ENCODE peak calls at places on chromosome 17, in four cellular contexts. R is fibroblast of lung, F is heart left ventricle, G is pancreas. T is an unnamed sample.
A peak's percentile ranks its signal among the peaks of the same experiment; 100 is the strongest.

GRCh38 chr17:82486186-82487084 is 27.9 kb downstream of the NARF start:
- DNase-seq in R (no peak), F (no peak), G (no peak), T (no peak)

GRCh38 chr17:81685108-81685507 is 1.3 kb downstream of the HGS start:
- DNase-seq in G (no peak), R (peak; percentile 76), F (no peak), T (peak; percentile 21)

GRCh38 chr17:13074026-13074425 is 56.2 kb upstream of the ELAC2 start:
- DNase-seq in R (no peak), G (no peak), F (no peak), T (no peak)

GRCh38 chr17:48180842-48181241 is 73.3 kb downstream of the SNX11 start:
- DNase-seq in G (no peak), R (no peak), F (no peak), T (no peak)

GRCh38 chr17:53924530-53925455 is 102.1 kb downstream of the KIF2B start:
- DNase-seq in G (no peak), R (no peak), F (no peak), T (no peak)

GRCh38 chr17:80947200-80947940 is 44.3 kb upstream of the CHMP6 start:
- DNase-seq in R (no peak), G (no peak), F (no peak), T (no peak)

GRCh38 chr17:70875729-70876344 is 706.5 kb downstream of the KCNJ2 start:
- DNase-seq in R (no peak), F (no peak), G (no peak), T (no peak)

GRCh38 chr17:35242805-35243458 is at the start of gene SLFN5:
- DNase-seq in F (peak; percentile 94), R (peak; percentile 87), G (peak; percentile 93), T (peak; percentile 86)

GRCh38 chr17:15398736-15399331 is 57.4 kb upstream of the TEKT3 start:
- DNase-seq in G (no peak), R (peak; percentile 69), F (no peak), T (no peak)

GRCh38 chr17:57911834-57912673 is 43.2 kb downstream of the CUEDC1 start:
- DNase-seq in F (peak; percentile 94), R (peak; percentile 77), G (peak; percentile 96), T (no peak)

GRCh38 chr17:15194859-15195277 is 70.3 kb downstream of the PMP22 start:
- DNase-seq in F (no peak), G (no peak), R (peak; percentile 9), T (no peak)

GRCh38 chr17:9240659-9241370 is 219.5 kb downstream of the NTN1 start:
- DNase-seq in G (peak; percentile 59), F (peak; percentile 89), R (peak; percentile 42), T (no peak)
- H3K4me3 ChIP-seq in G (peak overlapping the region; percentile 55), F (peak overlapping the region; percentile 81), R (no peak overlapping the region), T (no peak overlapping the region)

DNA sequence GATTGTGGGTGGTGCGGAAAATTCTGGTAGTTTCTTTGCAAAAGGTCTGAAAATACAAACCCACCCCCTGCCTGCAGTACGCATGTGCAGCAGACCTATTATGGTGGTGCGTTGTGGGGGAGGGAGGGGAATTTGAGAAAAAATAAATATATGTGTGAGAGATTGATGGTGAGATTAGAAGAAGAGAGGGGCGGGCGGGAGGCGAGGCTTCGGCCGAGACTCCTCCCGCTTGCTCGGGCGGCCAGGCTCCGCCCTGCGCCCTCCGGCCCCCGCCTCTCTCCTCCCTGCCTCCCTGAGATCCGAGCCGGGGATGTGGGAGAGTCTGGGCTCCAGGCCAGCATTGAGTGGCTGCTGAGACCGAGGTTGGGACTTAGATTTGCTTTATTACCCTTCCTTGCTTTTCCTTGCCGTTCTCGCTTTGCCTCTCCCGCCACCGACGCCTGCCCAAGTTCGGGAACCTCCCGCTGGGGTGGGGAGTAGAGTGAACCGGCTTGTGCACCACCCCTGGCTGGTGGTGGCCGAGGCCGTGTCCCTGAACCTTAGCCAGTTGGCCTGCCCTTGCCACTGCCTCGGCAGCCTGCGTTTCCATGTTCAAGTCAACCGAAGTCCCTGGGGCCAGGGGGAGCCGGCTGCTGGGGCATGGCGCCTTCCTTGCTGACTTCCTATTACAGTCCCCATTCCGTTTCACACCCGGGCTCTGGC is 956 bp upstream of the CHD3 start:
- DNase-seq in G (peak; percentile 91), R (peak; percentile 94), F (peak; percentile 95), T (peak; percentile 25)
- H3K4me3 ChIP-seq in G (peak overlapping the region; percentile 84), R (peak overlapping the region; percentile 52), F (peak overlapping the region; percentile 77), T (peak overlapping the region; percentile 68)

GRCh38 chr17:7852262-7852670 is 2.6 kb upstream of the TMEM88 start:
- DNase-seq in F (peak; percentile 31), R (no peak), G (peak; percentile 36), T (no peak)

GRCh38 chr17:7852919-7853692 is 1.8 kb upstream of the TMEM88 start:
- DNase-seq in F (peak; percentile 40), R (no peak), G (peak; percentile 37), T (no peak)

GRCh38 chr17:7850970-7851437 is 3.9 kb upstream of the TMEM88 start:
- DNase-seq in R (no peak), F (no peak), G (peak; percentile 31), T (no peak)

GRCh38 chr17:7850118-7850504 is 4.8 kb upstream of the TMEM88 start:
- DNase-seq in R (no peak), G (no peak), F (no peak), T (no peak)

DNA sequence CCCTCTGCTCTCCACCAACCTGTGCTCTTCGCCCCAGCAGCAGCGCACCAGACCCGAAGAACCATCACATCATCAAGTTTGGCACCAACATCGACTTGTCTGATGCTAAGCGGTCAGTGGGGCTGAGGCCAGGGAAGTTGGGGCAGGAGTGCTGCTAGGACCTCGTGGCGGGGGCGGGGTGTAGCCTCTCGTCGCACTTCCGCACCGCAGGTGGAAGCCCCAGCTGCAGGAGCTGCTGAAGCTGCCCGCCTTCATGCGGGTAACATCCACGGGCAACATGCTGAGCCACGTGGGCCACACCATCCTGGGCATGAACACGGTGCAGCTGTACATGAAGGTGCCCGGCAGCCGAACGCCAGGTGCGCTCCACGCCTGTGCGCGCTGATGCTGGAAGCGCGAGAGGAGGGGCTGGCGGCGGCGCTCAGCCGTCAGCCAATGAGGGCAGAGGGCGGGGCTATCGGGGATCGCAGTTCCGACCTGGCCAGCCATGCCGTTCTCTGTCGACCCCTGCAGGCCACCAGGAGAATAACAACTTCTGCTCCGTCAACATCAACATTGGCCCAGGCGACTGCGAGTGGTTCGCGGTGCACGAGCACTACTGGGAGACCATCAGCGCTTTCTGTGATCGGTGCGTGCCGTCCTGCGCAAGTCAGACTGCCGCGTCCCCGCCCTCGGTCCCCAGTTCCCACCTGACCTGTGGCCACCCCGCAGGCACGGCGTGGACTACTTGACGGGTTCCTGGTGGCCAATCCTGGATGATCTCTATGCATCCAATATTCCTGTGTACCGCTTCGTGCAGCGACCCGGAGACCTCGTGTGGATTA is 3.2 kb upstream of the TMEM88 start:
- DNase-seq in G (peak; percentile 92), F (peak; percentile 93), R (peak; percentile 71), T (peak; percentile 95)
- H3K4me3 ChIP-seq in G (peak overlapping the region; percentile 21), F (no peak overlapping the region), R (no peak overlapping the region), T (peak overlapping the region; percentile 64)

DNA sequence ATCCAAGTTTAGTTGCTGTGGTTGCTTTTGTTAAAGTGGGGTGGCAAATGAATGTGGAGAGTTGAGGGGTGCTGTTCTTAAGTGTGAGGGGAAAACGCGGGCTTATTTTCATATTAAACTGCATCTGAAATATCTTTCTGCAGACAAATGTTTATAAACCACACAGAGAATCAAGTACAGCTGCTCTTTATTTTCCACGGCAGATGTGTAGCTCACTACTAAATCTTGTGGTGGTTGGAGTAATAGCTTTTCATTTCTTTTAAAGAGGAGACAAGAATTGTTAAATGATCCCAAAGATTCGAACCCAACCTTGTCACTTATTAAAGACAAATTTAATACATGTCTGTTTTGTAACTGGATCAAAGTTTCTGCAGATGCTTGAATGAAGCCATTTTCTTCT is 2.1 kb downstream of the CLTC start:
- DNase-seq in F (no peak), R (no peak), G (no peak), T (no peak)
- H3K4me3 ChIP-seq in F (peak overlapping the region; percentile 71), R (peak overlapping the region; percentile 98), G (peak overlapping the region; percentile 78), T (peak overlapping the region; percentile 91)

GRCh38 chr17:61410555-61411089 is 11.0 kb downstream of the TBX2 start:
- DNase-seq in G (no peak), F (peak; percentile 84), R (peak; percentile 76), T (peak; percentile 59)
- H3K4me3 ChIP-seq in G (peak overlapping the region; percentile 57), F (peak overlapping the region; percentile 84), R (peak overlapping the region; percentile 28), T (no peak overlapping the region)

GRCh38 chr17:46138470-46138869 is 54.8 kb downstream of the KANSL1 start:
- DNase-seq in F (no peak), R (no peak), G (no peak), T (no peak)
- H3K4me3 ChIP-seq in F (no peak overlapping the region), R (no peak overlapping the region), G (no peak overlapping the region), T (no peak overlapping the region)

GRCh38 chr17:78724544-78724943 is 57.5 kb downstream of the CYTH1 start:
- DNase-seq in F (no peak), R (no peak), G (no peak), T (peak; percentile 7)
- H3K4me3 ChIP-seq in F (no peak overlapping the region), R (no peak overlapping the region), G (no peak overlapping the region), T (peak overlapping the region; percentile 70)

GRCh38 chr17:21039839-21040575 is 2.8 kb downstream of the USP22 start:
- DNase-seq in F (no peak), G (no peak), R (peak; percentile 60), T (peak; percentile 55)
- H3K4me3 ChIP-seq in F (peak overlapping the region; percentile 99), G (peak overlapping the region; percentile 93), R (peak overlapping the region; percentile 88), T (peak overlapping the region; percentile 80)

DNA sequence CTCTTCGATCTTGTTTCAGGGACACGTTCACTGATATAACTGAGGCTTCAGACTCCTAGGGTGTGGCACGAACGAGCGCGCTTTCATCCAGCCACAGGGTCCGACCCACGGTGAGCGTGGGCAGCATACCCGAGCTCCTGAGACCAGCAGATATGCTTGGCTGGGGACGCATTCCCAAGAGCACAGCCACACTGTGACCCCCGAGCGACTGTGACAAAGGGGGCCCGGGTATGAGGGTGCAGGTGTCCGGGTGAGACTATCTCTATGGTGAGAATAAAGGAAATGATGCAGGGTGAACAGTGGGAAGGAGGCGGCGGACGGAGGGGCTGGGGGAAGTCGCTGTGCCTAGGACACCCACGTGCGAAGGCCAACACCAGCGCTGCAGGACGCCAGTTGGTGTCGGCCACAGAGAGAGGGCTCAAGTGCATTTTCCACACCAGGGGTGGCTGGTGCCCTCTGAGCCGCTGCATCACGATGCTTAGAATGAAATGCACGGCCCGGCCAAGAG is 17.6 kb downstream of the RPH3AL start:
- DNase-seq in F (peak; percentile 17), R (no peak), G (no peak), T (no peak)
- H3K4me3 ChIP-seq in F (no peak overlapping the region), R (no peak overlapping the region), G (peak overlapping the region; percentile 35), T (no peak overlapping the region)